ENCODE peak calls at places on chromosomes 3 and 15, in nine cellular contexts. N is breast epithelium, Y is upper lobe of left lung, I is transverse colon, Q is fibroblast of lung, B is tibial nerve, X is HepG2, C is right cardiac atrium, G is upper lobe of right lung. V is an unnamed sample. For H3K9me3, the result is how much of the 10 kb centered on the place peaks cover.

GRCh38 chr3:4829031-4829394 is 150.2 kb upstream of the BHLHE40 start:
- DNase-seq in X (no peak), Y (no peak), Q (no peak), C (no peak), N (no peak), B (no peak), I (no peak), G (no peak), V (no peak)

GRCh38 chr3:126128504-126129407 is 44.8 kb upstream of the SLC41A3 start:
- DNase-seq in N (peak), Y (peak), I (no peak), Q (no peak), B (no peak), G (peak), C (peak), X (no peak), V (no peak)

GRCh38 chr3:105505167-105505566 is 138.5 kb downstream of the ALCAM start:
- DNase-seq in Q (no peak), C (no peak), G (no peak), I (no peak), B (no peak), Y (peak), N (no peak), X (no peak), V (no peak)

GRCh38 chr3:55721716-55722484 is 234.8 kb upstream of the WNT5A start:
- DNase-seq in G (no peak), B (peak), C (peak), I (peak), Q (peak), Y (peak), N (no peak), X (no peak), V (no peak)

GRCh38 chr3:192687488-192688152 is 39.7 kb downstream of the FGF12 start:
- DNase-seq in X (no peak), Y (no peak), N (no peak), G (no peak), I (no peak), C (peak), Q (no peak), B (no peak), V (no peak)

GRCh38 chr15:68818088-68818670 is 2.5 kb downstream of the ANP32A start:
- DNase-seq in N (peak), X (peak), C (peak), I (peak), Q (peak), Y (peak), G (peak), B (peak), V (peak)

GRCh38 chr3:187456268-187456667 is 88.1 kb downstream of the RTP4 start:
- DNase-seq in Q (no peak), Y (no peak), X (no peak), G (no peak), B (peak), I (no peak), N (no peak), C (peak), V (no peak)

GRCh38 chr3:183824761-183825379 is 507 bp downstream of the MAP6D1 start:
- DNase-seq in Y (no peak), N (no peak), B (no peak), C (no peak), Q (no peak), G (no peak), X (no peak), I (no peak), V (no peak)

GRCh38 chr3:10387881-10388621 is 67.1 kb upstream of the SEC13 start:
- DNase-seq in B (no peak), Y (no peak), I (no peak), X (no peak), G (no peak), C (no peak), N (no peak), Q (peak), V (no peak)

GRCh38 chr3:159028706-159029105 is 226.9 kb downstream of the MFSD1 start:
- DNase-seq in X (no peak), B (no peak), N (no peak), C (no peak), Y (no peak), G (no peak), Q (no peak), I (no peak), V (no peak)

GRCh38 chr3:70990190-70990589 is 593.3 kb downstream of the FOXP1 start:
- DNase-seq in I (no peak), N (no peak), X (no peak), B (no peak), G (no peak), Q (no peak), C (no peak), Y (no peak), V (no peak)

GRCh38 chr3:69086133-69086722 is 1.5 kb downstream of the ARL6IP5 start:
- DNase-seq in X (peak), B (peak), I (peak), N (peak), C (peak), Y (peak), Q (peak), G (peak), V (peak)

GRCh38 chr3:172846103-172846561 is 95.6 kb downstream of the ECT2 start:
- DNase-seq in Y (no peak), I (no peak), G (no peak), X (no peak), C (no peak), N (no peak), B (no peak), Q (no peak), V (no peak)

GRCh38 chr3:11434017-11434526 is 161.9 kb downstream of the ATG7 start:
- DNase-seq in B (peak), Q (peak), I (peak), X (no peak), C (peak), N (no peak), G (no peak), Y (peak), V (no peak)

GRCh38 chr15:36950371-36950770 is 150.0 kb downstream of the MEIS2 start:
- DNase-seq in X (no peak), Y (no peak), Q (no peak), B (no peak), G (no peak), I (no peak), C (no peak), N (no peak), V (no peak)

GRCh38 chr15:64029111-64029510 is 17.2 kb downstream of the DAPK2 start:
- DNase-seq in Q (no peak), Y (no peak), B (no peak), X (no peak), G (no peak), C (no peak), N (no peak), I (no peak), V (no peak)

GRCh38 chr15:82021021-82021420 is 24.8 kb downstream of the MEX3B start:
- DNase-seq in Q (no peak), X (no peak), B (no peak), Y (no peak), N (no peak), C (no peak), I (no peak), G (no peak), V (no peak)

GRCh38 chr15:25239471-25240345 is 199.1 kb downstream of the UBE3A start:
- DNase-seq in N (peak), G (peak), X (no peak), B (no peak), Y (no peak), Q (no peak), C (peak), I (no peak), V (no peak)
- H3K9me3 ChIP-seq in N (half or more), G (under half), X (half or more), B (half or more), Y (under half), Q (under half), C (under half), I (under half), V (under half)

DNA sequence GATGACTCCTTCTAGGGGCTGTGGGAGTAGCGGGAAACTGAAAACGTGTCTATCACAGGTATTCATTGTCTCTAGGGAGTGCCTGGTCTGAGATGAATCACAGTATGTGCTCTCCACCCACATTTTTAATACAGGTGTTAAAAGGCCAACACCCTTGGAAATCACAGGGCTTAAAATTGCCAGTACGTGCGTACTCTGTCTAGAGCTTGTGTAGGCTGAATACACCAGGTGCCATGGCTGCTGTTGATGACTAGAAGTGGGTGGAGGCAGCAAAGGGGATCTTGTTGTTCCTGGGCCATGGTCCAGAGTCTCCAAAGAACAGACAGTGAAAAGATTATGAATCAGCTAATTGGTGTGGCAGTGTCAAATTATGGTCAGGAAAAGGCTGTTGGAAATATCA is 35.1 kb upstream of the P3H2 start:
- DNase-seq in G (no peak), X (no peak), N (no peak), I (peak), Q (no peak), Y (no peak), C (no peak), B (no peak), V (no peak)
- H3K9me3 ChIP-seq in G (under half), X (under half), N (under half), I (under half), Q (under half), Y (under half), C (under half), B (under half), V (under half)

GRCh38 chr3:128923607-128924385 is 44.4 kb downstream of the ACAD9 start:
- DNase-seq in Y (no peak), N (no peak), G (peak), Q (no peak), I (no peak), X (no peak), B (no peak), C (no peak), V (no peak)

GRCh38 chr3:128917291-128917690 is 37.9 kb downstream of the ACAD9 start:
- DNase-seq in Q (no peak), B (no peak), N (no peak), C (no peak), Y (no peak), I (no peak), X (no peak), G (no peak), V (no peak)

GRCh38 chr3:128919988-128920387 is 40.6 kb downstream of the ACAD9 start:
- DNase-seq in Q (no peak), I (no peak), C (no peak), B (no peak), N (no peak), X (no peak), G (no peak), Y (no peak), V (no peak)

DNA sequence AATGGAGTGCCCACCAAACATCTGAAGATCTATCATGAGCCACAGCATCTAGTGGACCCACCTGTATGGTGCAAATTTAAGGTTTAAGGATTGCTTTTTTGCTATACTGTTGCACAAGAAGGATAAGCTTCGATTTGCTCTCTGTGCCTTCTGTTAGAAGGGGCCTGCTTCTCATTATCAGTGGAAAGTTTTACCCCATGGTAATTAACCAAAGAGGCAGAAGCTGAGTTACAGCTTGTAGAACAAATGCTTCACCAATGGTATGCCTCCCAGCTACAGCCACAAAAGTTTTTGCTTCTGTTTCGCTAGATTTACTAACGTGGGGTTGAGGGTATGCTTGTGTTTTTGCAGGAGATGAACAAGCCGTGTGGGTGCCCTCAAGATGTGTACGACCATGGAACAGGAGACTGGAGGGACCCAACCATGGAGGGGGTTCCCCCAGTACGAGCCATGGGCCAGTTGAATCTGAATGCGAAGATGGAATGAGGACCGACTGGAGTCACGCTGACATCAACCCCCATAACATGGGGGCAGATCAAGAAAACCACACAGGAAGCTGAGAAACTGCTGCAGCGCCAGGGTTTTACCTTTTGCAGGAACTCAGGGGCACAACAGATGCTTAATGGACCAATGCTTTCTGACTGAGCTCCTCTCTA is 43.5 kb downstream of the ACAD9 start:
- DNase-seq in Q (no peak), Y (no peak), X (no peak), I (no peak), G (peak), N (no peak), B (no peak), C (no peak), V (no peak)
- H3K9me3 ChIP-seq in Q (under half), Y (under half), X (under half), I (under half), G (under half), N (under half), B (under half), C (under half), V (under half)

GRCh38 chr3:136699271-136699828 is 52.8 kb downstream of the STAG1 start:
- DNase-seq in Y (no peak), N (no peak), X (no peak), G (no peak), Q (no peak), C (no peak), I (no peak), B (no peak), V (no peak)

GRCh38 chr3:136698361-136698760 is 53.8 kb downstream of the STAG1 start:
- DNase-seq in X (no peak), Q (no peak), Y (no peak), I (no peak), G (no peak), C (no peak), B (no peak), N (no peak), V (no peak)

GRCh38 chr3:136690611-136691010 is 61.6 kb downstream of the STAG1 start:
- DNase-seq in Q (no peak), B (no peak), C (no peak), I (no peak), X (no peak), Y (no peak), G (no peak), N (no peak), V (no peak)

GRCh38 chr3:136694321-136694720 is 57.9 kb downstream of the STAG1 start:
- DNase-seq in X (no peak), Y (no peak), N (no peak), C (no peak), B (no peak), G (no peak), Q (no peak), I (no peak), V (no peak)
- H3K9me3 ChIP-seq in X (under half), Y (under half), N (under half), C (under half), B (under half), G (under half), Q (under half), I (under half), V (under half)

GRCh38 chr15:22232675-22233074 is 152.3 kb downstream of the OR4M2 start:
- DNase-seq in Q (no peak), G (no peak), Y (no peak), X (no peak), N (no peak), C (no peak), B (no peak), I (no peak), V (no peak)
- H3K9me3 ChIP-seq in Q (under half), G (under half), Y (under half), X (under half), N (under half), C (under half), B (under half), I (under half), V (under half)